ENCODE peak calls at places on chromosomes 16 and 17, in five cellular contexts. A is GM12865, S is breast epithelium, X is heart left ventricle, Y is DND-41. H is an unnamed sample.

GRCh38 chr16:73091199-73091598 is 43.3 kb upstream of the ZFHX3 start:
- DNase-seq in X (no peak), S (no peak), A (no peak), Y (no peak), H (no peak)

GRCh38 chr16:50838165-50838564 is 96.3 kb downstream of the CYLD start:
- DNase-seq in X (no peak), Y (no peak), A (no peak), S (no peak), H (no peak)

GRCh38 chr16:85431431-85432124 is 181.5 kb upstream of the GSE1 start:
- DNase-seq in Y (peak; percentile 1), S (no peak), X (peak; percentile 58), A (no peak), H (no peak)

GRCh38 chr17:683499-684254 is 31.0 kb downstream of the VPS53 start:
- DNase-seq in S (no peak), X (no peak), Y (no peak), A (no peak), H (no peak)

GRCh38 chr16:66366433-66367299 is at the start of gene CDH5:
- DNase-seq in Y (no peak), S (peak; percentile 67), X (peak; percentile 89), A (no peak), H (no peak)

GRCh38 chr17:30274887-30275286 is 16.9 kb downstream of the BLMH start:
- DNase-seq in X (no peak), A (peak; percentile 30), S (no peak), Y (no peak), H (no peak)

GRCh38 chr16:23692190-23692837 is 13.6 kb downstream of the PLK1 start:
- DNase-seq in Y (no peak), X (no peak), A (no peak), S (no peak), H (no peak)

GRCh38 chr17:73397856-73398540 is 86.2 kb upstream of the CDC42EP4 start:
- DNase-seq in X (no peak), Y (no peak), S (no peak), A (no peak), H (no peak)

GRCh38 chr16:49528035-49528434 is 154.4 kb downstream of the C16orf78 start:
- DNase-seq in S (no peak), Y (no peak), A (no peak), X (no peak), H (peak; percentile 36)

GRCh38 chr16:67883146-67883871 is 1.4 kb upstream of the NRN1L start:
- DNase-seq in Y (no peak), S (no peak), X (no peak), A (no peak), H (no peak)

GRCh38 chr17:46976626-46977270 is 2.3 kb downstream of the RPRML start:
- DNase-seq in X (no peak), S (no peak), A (no peak), Y (no peak), H (no peak)

GRCh38 chr16:88763502-88764053 is 21.4 kb downstream of the PIEZO1 start:
- DNase-seq in A (no peak), X (no peak), S (no peak), Y (no peak), H (no peak)

GRCh38 chr17:7838291-7839075 is 4.5 kb downstream of the KDM6B start:
- DNase-seq in X (no peak), Y (peak; percentile 62), A (peak; percentile 56), S (no peak), H (no peak)

GRCh38 chr17:77188084-77189066 is 47.6 kb downstream of the SEC14L1 start:
- DNase-seq in X (no peak), S (no peak), A (peak; percentile 71), Y (no peak), H (no peak)

GRCh38 chr17:6241996-6242395 is 171.8 kb downstream of the WSCD1 start:
- DNase-seq in Y (no peak), S (no peak), X (no peak), A (no peak), H (no peak)

GRCh38 chr17:4180791-4181190 is 37.8 kb downstream of the CYB5D2 start:
- DNase-seq in A (no peak), X (no peak), S (no peak), Y (no peak), H (no peak)

GRCh38 chr16:29975134-29975538 is 1.5 kb downstream of the TAOK2 start:
- DNase-seq in Y (no peak), X (no peak), A (no peak), S (no peak), H (no peak)

GRCh38 chr17:71516149-71516548 is 604.7 kb upstream of the SOX9 start:
- DNase-seq in S (no peak), Y (no peak), A (no peak), X (no peak), H (no peak)

GRCh38 chr17:4806420-4806769 is 557 bp upstream of the PLD2 start:
- DNase-seq in S (no peak), A (no peak), Y (no peak), X (no peak), H (no peak)

GRCh38 chr16:72646615-72647014 is 401.3 kb downstream of the ZFHX3 start:
- DNase-seq in S (no peak), Y (peak; percentile 13), A (no peak), X (no peak), H (no peak)

GRCh38 chr16:51201604-51202003 is 50.5 kb upstream of the SALL1 start:
- DNase-seq in A (no peak), S (no peak), X (no peak), Y (no peak), H (no peak)

GRCh38 chr17:77943971-77944370 is 14.5 kb upstream of the TNRC6C start:
- DNase-seq in A (no peak), S (no peak), Y (no peak), X (no peak), H (no peak)

GRCh38 chr16:31519746-31520145 is 8.0 kb upstream of the AHSP start:
- DNase-seq in S (no peak), Y (no peak), A (no peak), X (no peak), H (no peak)

GRCh38 chr17:40023590-40024292 is 8.5 kb downstream of the CSF3 start:
- DNase-seq in Y (no peak), A (no peak), S (no peak), X (peak; percentile 67), H (no peak)

GRCh38 chr16:30054959-30055553 is 10.5 kb upstream of the ALDOA start:
- DNase-seq in X (no peak), A (peak; percentile 65), S (peak; percentile 68), Y (peak; percentile 67), H (no peak)

GRCh38 chr17:74846621-74847020 is 13.1 kb downstream of the GRIN2C start:
- DNase-seq in Y (no peak), A (no peak), X (no peak), S (no peak), H (no peak)

GRCh38 chr16:55527885-55528284 is 19.0 kb downstream of the LPCAT2 start:
- DNase-seq in A (no peak), S (no peak), Y (no peak), X (no peak), H (no peak)

DNA sequence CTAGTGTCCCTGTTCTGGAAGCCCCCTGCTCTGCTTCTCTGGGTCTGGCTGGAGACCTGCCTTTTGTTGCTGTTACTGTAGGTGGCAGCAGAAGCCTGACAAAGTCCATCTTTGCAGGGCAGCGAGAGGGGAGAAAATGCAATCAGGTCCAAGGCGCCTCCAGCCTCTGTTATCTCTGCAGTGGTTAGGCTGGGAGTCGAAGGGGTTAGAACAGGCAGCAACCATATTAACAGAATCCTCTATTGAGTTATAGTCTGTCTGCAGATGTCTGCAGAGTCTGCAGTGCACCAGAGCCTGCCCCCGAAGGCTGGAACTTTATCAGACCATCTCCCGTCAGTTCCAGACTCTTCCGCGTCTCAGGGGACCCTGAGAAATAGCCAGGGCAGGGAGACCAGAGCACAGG is 404.9 kb upstream of the EEF2KMT start:
- DNase-seq in Y (peak; percentile 12), X (no peak), A (peak; percentile 13), S (no peak), H (peak; percentile 48)
- TF ChIP-seq CTCF in Y (peak; percentile 60), X (peak; percentile 22), A (peak; percentile 46), S (peak; percentile 38), H (peak; percentile 22)

GRCh38 chr17:67477687-67478086 is 100.6 kb downstream of the PITPNC1 start:
- DNase-seq in A (peak; percentile 38), X (no peak), Y (no peak), S (no peak), H (no peak)

GRCh38 chr17:67478266-67479118 is 101.4 kb downstream of the PITPNC1 start:
- DNase-seq in A (no peak), X (no peak), Y (no peak), S (no peak), H (no peak)

GRCh38 chr17:67476787-67477335 is 99.8 kb downstream of the PITPNC1 start:
- DNase-seq in A (no peak), S (no peak), X (no peak), Y (no peak), H (no peak)

GRCh38 chr17:67474081-67474661 is 97.1 kb downstream of the PITPNC1 start:
- DNase-seq in A (no peak), S (no peak), X (no peak), Y (no peak), H (no peak)

GRCh38 chr17:67475161-67475887 is 98.2 kb downstream of the PITPNC1 start:
- DNase-seq in Y (peak; percentile 87), S (peak; percentile 80), A (peak; percentile 90), X (peak; percentile 81), H (peak; percentile 61)
- TF ChIP-seq CTCF in Y (peak; percentile 100), S (peak; percentile 88), A (peak; percentile 92), X (peak; percentile 86), H (no peak)

GRCh38 chr17:11874756-11875155 is 122.5 kb downstream of the ZNF18 start:
- DNase-seq in A (no peak), Y (no peak), S (no peak), X (no peak), H (no peak)

GRCh38 chr17:11882716-11883115 is 114.6 kb downstream of the ZNF18 start:
- DNase-seq in X (no peak), Y (no peak), A (no peak), S (no peak), H (no peak)

GRCh38 chr17:11885051-11885450 is 112.2 kb downstream of the ZNF18 start:
- DNase-seq in Y (no peak), X (no peak), S (no peak), A (no peak), H (no peak)

GRCh38 chr17:11880714-11881113 is 116.6 kb downstream of the ZNF18 start:
- DNase-seq in S (no peak), Y (no peak), X (no peak), A (peak; percentile 63), H (no peak)
- TF ChIP-seq CTCF in S (no peak), Y (peak; percentile 41), X (peak; percentile 23), A (peak; percentile 33), H (no peak)

DNA sequence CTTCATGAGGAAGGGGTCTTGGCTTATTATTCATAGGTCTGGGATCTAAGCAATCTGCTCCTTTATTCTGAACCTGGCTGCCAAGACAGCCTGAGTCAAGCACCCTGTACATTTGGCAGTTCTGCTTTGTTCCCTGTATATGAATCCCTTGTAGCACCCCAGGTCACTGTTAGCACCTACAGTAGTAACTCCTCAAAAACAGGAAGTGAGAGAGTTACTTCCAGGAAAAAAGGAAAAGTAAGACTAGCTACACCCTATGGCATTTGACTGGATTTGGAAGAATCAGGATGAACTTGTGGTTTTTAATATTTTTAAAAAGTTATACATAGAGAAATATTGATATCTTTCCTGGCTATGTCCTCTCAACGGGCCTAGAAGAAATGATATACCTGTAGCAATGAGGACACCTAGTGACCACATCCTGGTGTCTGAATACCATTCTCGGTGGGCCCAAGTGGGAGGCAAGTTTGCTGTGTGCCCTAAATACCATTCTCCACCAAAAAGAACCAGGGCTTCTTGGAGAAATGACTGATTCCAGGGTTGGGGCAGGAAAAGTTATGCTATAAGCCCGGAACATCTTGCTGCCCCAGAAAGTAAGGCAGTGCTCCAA is 9.9 kb downstream of the ANKRD40 start:
- DNase-seq in X (no peak), Y (no peak), A (no peak), S (no peak), H (no peak)
- TF ChIP-seq CTCF in X (no peak), Y (no peak), A (no peak), S (no peak), H (no peak)

H was measured in mesothelial cell of epicardium.